ENCODE peak calls at places on chromosomes 7 and 10, in ten cellular contexts. O is WTC11; U is GM12892; Q is progenitor cell of endocrine pancreas; E is GM04504; J is psoas muscle; R is activated CD4-positive, alpha-beta T cell treated with anti-CD3 and anti-CD28 coated beads for 4 hours; C is ELR; B is AG20443; H is RKO. V is an unnamed sample.

GRCh38 chr7:135965602-135966001 is 11.6 kb downstream of the MTPN start:
- DNase-seq in R (no peak), H (no peak), U (no peak), O (no peak), E (no peak), C (no peak), J (no peak), B (no peak), Q (no peak), V (no peak)

GRCh38 chr7:130149575-130150139 is 55.5 kb downstream of the TMEM209 start:
- DNase-seq in C (no peak), B (no peak), O (no peak), Q (no peak), E (no peak), U (no peak), J (no peak), R (no peak), H (no peak), V (no peak)

GRCh38 chr10:133071801-133072595 is 15.7 kb upstream of the ADGRA1 start:
- DNase-seq in H (no peak), R (no peak), J (no peak), C (no peak), O (no peak), E (no peak), U (no peak), B (no peak), Q (no peak), V (peak; percentile 47)

GRCh38 chr7:140231779-140232491 is 55.2 kb upstream of the KDM7A start:
- DNase-seq in Q (no peak), B (no peak), H (no peak), E (no peak), J (no peak), O (no peak), R (peak; percentile 51), U (no peak), C (no peak), V (no peak)

GRCh38 chr7:121395494-121395960 is 581 bp downstream of the FAM3C start:
- DNase-seq in J (no peak), O (peak; percentile 48), C (peak; percentile 54), E (no peak), H (peak; percentile 61), Q (no peak), U (peak; percentile 37), B (no peak), R (peak; percentile 47), V (no peak)

GRCh38 chr10:128137877-128138276 is 11.7 kb upstream of the MKI67 start:
- DNase-seq in U (no peak), E (no peak), Q (no peak), H (no peak), J (no peak), C (peak; percentile 6), R (no peak), O (no peak), B (peak; percentile 61), V (no peak)

GRCh38 chr7:81721428-81721827 is 48.4 kb downstream of the HGF start:
- DNase-seq in R (no peak), Q (no peak), B (no peak), O (no peak), C (no peak), E (peak; percentile 22), U (no peak), H (peak; percentile 52), J (no peak), V (no peak)

GRCh38 chr7:125468855-125469174 is 539.2 kb upstream of the POT1 start:
- DNase-seq in Q (no peak), U (no peak), C (no peak), J (no peak), O (no peak), H (no peak), B (no peak), E (no peak), R (no peak), V (no peak)

GRCh38 chr7:69912846-69913245 is 314.6 kb downstream of the AUTS2 start:
- DNase-seq in O (no peak), J (no peak), H (no peak), Q (no peak), C (no peak), U (no peak), R (no peak), E (no peak), B (peak; percentile 47), V (no peak)

GRCh38 chr7:154584352-154585252 is 418.3 kb downstream of the PAXIP1 start:
- DNase-seq in J (no peak), B (peak; percentile 3), O (no peak), C (no peak), R (no peak), Q (no peak), E (no peak), H (peak; percentile 60), U (no peak), V (no peak)

GRCh38 chr7:110909102-110909501 is 181.8 kb upstream of the LRRN3 start:
- DNase-seq in C (no peak), O (no peak), H (no peak), B (no peak), E (no peak), R (no peak), Q (no peak), J (no peak), U (no peak), V (no peak)

GRCh38 chr7:152383341-152384234 is 52.2 kb downstream of the KMT2C start:
- DNase-seq in E (peak; percentile 35), B (peak; percentile 46), R (no peak), O (no peak), H (peak; percentile 38), U (no peak), J (no peak), Q (no peak), C (peak; percentile 75), V (no peak)

GRCh38 chr10:11015371-11015934 is 2.2 kb upstream of the CELF2 start:
- DNase-seq in B (no peak), J (no peak), U (no peak), Q (no peak), H (no peak), O (no peak), C (no peak), E (no peak), R (no peak), V (no peak)

GRCh38 chr7:130865408-130866236 is 131.6 kb upstream of the KLF14 start:
- DNase-seq in R (no peak), H (peak; percentile 59), E (no peak), C (peak; percentile 57), Q (no peak), O (no peak), B (no peak), J (no peak), U (no peak), V (peak; percentile 51)

GRCh38 chr10:69994262-69994661 is 58.4 kb upstream of the MACROH2A2 start:
- DNase-seq in C (peak; percentile 62), Q (no peak), J (no peak), R (no peak), O (no peak), H (peak; percentile 67), B (peak; percentile 68), U (peak; percentile 15), E (no peak), V (no peak)

GRCh38 chr7:111370002-111370401 is 192.3 kb downstream of the IMMP2L start:
- DNase-seq in Q (no peak), J (no peak), H (no peak), C (peak; percentile 33), E (no peak), U (no peak), B (no peak), R (no peak), O (no peak), V (no peak)

GRCh38 chr10:83075395-83076072 is 1063.8 kb upstream of the GHITM start:
- DNase-seq in C (no peak), U (no peak), H (no peak), R (no peak), E (peak; percentile 2), Q (no peak), J (no peak), O (no peak), B (no peak), V (no peak)

GRCh38 chr10:77482072-77482471 is 155.5 kb downstream of the KCNMA1 start:
- DNase-seq in J (no peak), C (no peak), R (no peak), H (no peak), B (no peak), U (no peak), E (no peak), O (no peak), Q (no peak), V (no peak)

GRCh38 chr10:91567815-91568214 is 65.1 kb downstream of the PPP1R3C start:
- DNase-seq in O (no peak), C (peak; percentile 12), R (no peak), Q (no peak), B (no peak), E (no peak), H (no peak), U (no peak), J (no peak), V (no peak)

GRCh38 chr7:111827863-111828504 is 265.7 kb upstream of the IMMP2L start:
- DNase-seq in E (peak; percentile 10), B (peak; percentile 30), R (no peak), U (no peak), H (peak; percentile 24), C (peak; percentile 71), O (no peak), J (no peak), Q (no peak), V (no peak)

GRCh38 chr7:80279760-80280159 is 145.1 kb downstream of the GNAI1 start:
- DNase-seq in E (no peak), B (no peak), O (no peak), R (no peak), H (no peak), J (no peak), U (no peak), C (no peak), Q (no peak), V (no peak)

GRCh38 chr10:86100581-86101061 is 266.0 kb downstream of the GRID1 start:
- DNase-seq in B (peak; percentile 64), J (no peak), C (peak; percentile 10), U (no peak), E (no peak), R (no peak), Q (no peak), H (peak; percentile 57), O (no peak), V (no peak)

GRCh38 chr7:41255716-41256115 is 447.2 kb downstream of the INHBA start:
- DNase-seq in U (no peak), J (no peak), H (no peak), Q (no peak), C (no peak), O (no peak), R (no peak), E (no peak), B (no peak), V (no peak)

GRCh38 chr7:143331179-143331825 is 15.4 kb downstream of the CLCN1 start:
- DNase-seq in O (no peak), B (peak; percentile 95), H (peak; percentile 70), C (peak; percentile 76), R (no peak), U (no peak), J (peak; percentile 77), Q (no peak), E (peak; percentile 83), V (no peak)

GRCh38 chr10:67612577-67613537 is 83.1 kb downstream of the CTNNA3 start:
- DNase-seq in O (no peak), U (no peak), E (no peak), C (peak; percentile 71), Q (no peak), H (no peak), R (peak; percentile 32), J (no peak), B (no peak), V (no peak)

GRCh38 chr10:96427291-96427690 is 68.5 kb upstream of the OPALIN start:
- DNase-seq in Q (no peak), R (no peak), J (no peak), U (no peak), H (no peak), C (no peak), O (no peak), E (no peak), B (no peak), V (no peak)

GRCh38 chr7:25707733-25708132 is 444.3 kb upstream of the NFE2L3 start:
- DNase-seq in H (no peak), J (no peak), U (no peak), E (no peak), O (no peak), C (no peak), R (no peak), B (no peak), Q (no peak), V (no peak)